ENCODE peak calls at places on chromosomes 12 and 14, in four cellular contexts. One of them, this sample, is unnamed.

GRCh38 chr12:24499151-24500146 is 449.5 kb downstream of the BCAT1 start:
- DNase-seq in brain microvascular endothelial cell: peak; percentile 42
- DNase-seq in HCT116: no peak
- DNase-seq in aorta: no peak
- DNase-seq in this sample: no peak

GRCh38 chr12:59030415-59030814 is 110.1 kb upstream of the LRIG3 start:
- DNase-seq in brain microvascular endothelial cell: no peak
- DNase-seq in HCT116: no peak
- DNase-seq in aorta: no peak
- DNase-seq in this sample: no peak

GRCh38 chr12:104456950-104457745 is 400 bp downstream of the CHST11 start:
- DNase-seq in brain microvascular endothelial cell: peak; percentile 73
- DNase-seq in HCT116: no peak
- DNase-seq in aorta: peak; percentile 82
- DNase-seq in this sample: peak; percentile 65

GRCh38 chr12:43406797-43407196 is 145.2 kb downstream of the ADAMTS20 start:
- DNase-seq in brain microvascular endothelial cell: no peak
- DNase-seq in HCT116: no peak
- DNase-seq in aorta: no peak
- DNase-seq in this sample: no peak

GRCh38 chr12:52242442-52243263 is 9.6 kb downstream of the KRT7 start:
- DNase-seq in brain microvascular endothelial cell: no peak
- DNase-seq in HCT116: no peak
- DNase-seq in aorta: no peak
- DNase-seq in this sample: no peak

GRCh38 chr14:68518180-68518579 is 274.7 kb downstream of the ZFP36L1 start:
- DNase-seq in brain microvascular endothelial cell: no peak
- DNase-seq in HCT116: no peak
- DNase-seq in aorta: no peak
- DNase-seq in this sample: no peak

GRCh38 chr12:57452181-57452936 is 2.7 kb upstream of the INHBE start:
- DNase-seq in brain microvascular endothelial cell: peak; percentile 84
- DNase-seq in HCT116: no peak
- DNase-seq in aorta: peak; percentile 70
- DNase-seq in this sample: no peak

GRCh38 chr14:75418779-75419768 is 8.7 kb upstream of the JDP2 start:
- DNase-seq in brain microvascular endothelial cell: no peak
- DNase-seq in HCT116: peak; percentile 58
- DNase-seq in aorta: no peak
- DNase-seq in this sample: no peak

GRCh38 chr14:34170891-34171290 is 220.0 kb upstream of the EGLN3 start:
- DNase-seq in brain microvascular endothelial cell: no peak
- DNase-seq in HCT116: no peak
- DNase-seq in aorta: no peak
- DNase-seq in this sample: no peak

GRCh38 chr14:91263329-91263728 is 18.8 kb upstream of the GPR68 start:
- DNase-seq in brain microvascular endothelial cell: no peak
- DNase-seq in HCT116: no peak
- DNase-seq in aorta: no peak
- DNase-seq in this sample: no peak

GRCh38 chr14:91261986-91262549 is 17.6 kb upstream of the GPR68 start:
- DNase-seq in brain microvascular endothelial cell: no peak
- DNase-seq in HCT116: no peak
- DNase-seq in aorta: no peak
- DNase-seq in this sample: no peak

GRCh38 chr14:91265404-91265803 is 20.9 kb upstream of the GPR68 start:
- DNase-seq in brain microvascular endothelial cell: no peak
- DNase-seq in HCT116: no peak
- DNase-seq in aorta: no peak
- DNase-seq in this sample: no peak

GRCh38 chr14:91261115-91261514 is 16.6 kb upstream of the GPR68 start:
- DNase-seq in brain microvascular endothelial cell: no peak
- DNase-seq in HCT116: no peak
- DNase-seq in aorta: no peak
- DNase-seq in this sample: no peak

DNA sequence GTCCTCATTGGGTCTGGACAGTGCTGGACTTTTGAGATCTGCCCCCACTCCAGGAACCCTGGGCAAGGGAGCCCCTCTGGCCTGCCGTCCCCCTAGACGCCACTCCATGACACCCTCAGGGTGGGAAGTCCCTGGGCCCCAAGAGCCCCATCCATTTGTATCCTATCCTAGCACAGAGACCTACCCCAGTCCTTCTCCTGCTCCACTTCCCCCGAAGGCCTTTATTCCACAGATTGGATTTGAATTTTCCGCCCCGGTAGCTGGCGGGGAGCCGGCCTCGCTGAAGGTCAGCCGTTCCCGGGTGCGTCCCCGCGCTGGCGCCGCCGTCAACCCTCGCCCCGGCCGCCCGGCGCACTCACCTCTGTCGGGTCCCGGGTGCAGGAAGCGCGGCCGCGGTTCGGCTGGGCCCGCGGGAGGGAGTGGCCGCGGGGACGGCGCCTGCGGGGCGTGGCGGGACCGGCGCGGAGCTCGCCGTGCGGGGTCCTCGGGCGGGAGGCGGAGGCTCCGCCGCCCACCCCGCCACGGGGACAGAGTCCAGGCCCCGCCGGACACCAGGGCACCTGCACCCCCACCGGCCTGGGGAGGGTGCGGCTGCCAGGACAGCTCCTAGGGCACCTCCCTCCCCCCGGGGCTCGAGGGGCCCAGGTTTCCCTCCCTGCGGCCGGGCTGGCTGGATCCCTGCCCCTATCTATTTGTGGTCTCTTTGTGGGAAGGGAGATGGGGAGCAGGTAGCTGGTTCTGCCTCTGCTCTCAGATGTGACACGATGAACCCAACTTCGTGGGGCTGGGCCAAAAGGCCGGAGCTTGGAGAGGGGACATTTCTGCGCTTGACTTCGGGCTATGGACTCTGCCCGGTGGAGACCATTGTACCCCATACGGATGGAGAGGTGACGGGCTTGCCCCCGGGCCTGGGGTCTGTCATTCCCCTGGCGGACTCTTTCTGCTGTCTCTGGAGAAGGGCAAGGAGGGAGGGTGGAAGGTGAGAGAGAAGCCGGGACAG is 19.9 kb upstream of the GPR68 start:
- DNase-seq in brain microvascular endothelial cell: no peak
- DNase-seq in HCT116: no peak
- DNase-seq in aorta: no peak
- DNase-seq in this sample: no peak
- H3K4me3 ChIP-seq in brain microvascular endothelial cell: peak overlapping the region; percentile 37
- H3K4me3 ChIP-seq in HCT116: no peak overlapping the region
- H3K4me3 ChIP-seq in aorta: peak overlapping the region; percentile 43
- H3K4me3 ChIP-seq in this sample: peak overlapping the region; percentile 21

GRCh38 chr12:31321565-31322228 is 4.3 kb downstream of the SINHCAF start:
- DNase-seq in brain microvascular endothelial cell: no peak
- DNase-seq in HCT116: no peak
- DNase-seq in aorta: no peak
- DNase-seq in this sample: no peak
- H3K4me3 ChIP-seq in brain microvascular endothelial cell: no peak overlapping the region
- H3K4me3 ChIP-seq in HCT116: no peak overlapping the region
- H3K4me3 ChIP-seq in aorta: no peak overlapping the region
- H3K4me3 ChIP-seq in this sample: peak overlapping the region; percentile 13

GRCh38 chr12:106582661-106583577 is at the start of gene RFX4:
- DNase-seq in brain microvascular endothelial cell: no peak
- DNase-seq in HCT116: no peak
- DNase-seq in aorta: no peak
- DNase-seq in this sample: no peak
- H3K4me3 ChIP-seq in brain microvascular endothelial cell: peak within 1 kb of the TSS; percentile 24
- H3K4me3 ChIP-seq in HCT116: no peak within 1 kb of the TSS
- H3K4me3 ChIP-seq in aorta: no peak within 1 kb of the TSS
- H3K4me3 ChIP-seq in this sample: peak within 1 kb of the TSS; percentile 20

GRCh38 chr12:127178039-127178438 is 1088.9 kb upstream of the TMEM132C start:
- DNase-seq in brain microvascular endothelial cell: no peak
- DNase-seq in HCT116: no peak
- DNase-seq in aorta: no peak
- DNase-seq in this sample: no peak
- H3K4me3 ChIP-seq in brain microvascular endothelial cell: no peak overlapping the region
- H3K4me3 ChIP-seq in HCT116: no peak overlapping the region
- H3K4me3 ChIP-seq in aorta: no peak overlapping the region
- H3K4me3 ChIP-seq in this sample: no peak overlapping the region

GRCh38 chr12:77060883-77061240 is 4.5 kb downstream of the E2F7 start:
- DNase-seq in brain microvascular endothelial cell: no peak
- DNase-seq in HCT116: no peak
- DNase-seq in aorta: no peak
- DNase-seq in this sample: no peak

GRCh38 chr12:77062846-77063461 is 2.4 kb downstream of the E2F7 start:
- DNase-seq in brain microvascular endothelial cell: peak; percentile 95
- DNase-seq in HCT116: no peak
- DNase-seq in aorta: no peak
- DNase-seq in this sample: no peak

GRCh38 chr12:77060136-77060882 is 5.1 kb downstream of the E2F7 start:
- DNase-seq in brain microvascular endothelial cell: no peak
- DNase-seq in HCT116: no peak
- DNase-seq in aorta: no peak
- DNase-seq in this sample: no peak

GRCh38 chr12:77064891-77065360 is 443 bp downstream of the E2F7 start:
- DNase-seq in brain microvascular endothelial cell: no peak
- DNase-seq in HCT116: no peak
- DNase-seq in aorta: no peak
- DNase-seq in this sample: no peak

GRCh38 chr12:77062396-77062795 is 3.0 kb downstream of the E2F7 start:
- DNase-seq in brain microvascular endothelial cell: no peak
- DNase-seq in HCT116: no peak
- DNase-seq in aorta: no peak
- DNase-seq in this sample: no peak
- H3K4me3 ChIP-seq in brain microvascular endothelial cell: peak overlapping the region; percentile 3
- H3K4me3 ChIP-seq in HCT116: no peak overlapping the region
- H3K4me3 ChIP-seq in aorta: peak overlapping the region; percentile 38
- H3K4me3 ChIP-seq in this sample: no peak overlapping the region

DNA sequence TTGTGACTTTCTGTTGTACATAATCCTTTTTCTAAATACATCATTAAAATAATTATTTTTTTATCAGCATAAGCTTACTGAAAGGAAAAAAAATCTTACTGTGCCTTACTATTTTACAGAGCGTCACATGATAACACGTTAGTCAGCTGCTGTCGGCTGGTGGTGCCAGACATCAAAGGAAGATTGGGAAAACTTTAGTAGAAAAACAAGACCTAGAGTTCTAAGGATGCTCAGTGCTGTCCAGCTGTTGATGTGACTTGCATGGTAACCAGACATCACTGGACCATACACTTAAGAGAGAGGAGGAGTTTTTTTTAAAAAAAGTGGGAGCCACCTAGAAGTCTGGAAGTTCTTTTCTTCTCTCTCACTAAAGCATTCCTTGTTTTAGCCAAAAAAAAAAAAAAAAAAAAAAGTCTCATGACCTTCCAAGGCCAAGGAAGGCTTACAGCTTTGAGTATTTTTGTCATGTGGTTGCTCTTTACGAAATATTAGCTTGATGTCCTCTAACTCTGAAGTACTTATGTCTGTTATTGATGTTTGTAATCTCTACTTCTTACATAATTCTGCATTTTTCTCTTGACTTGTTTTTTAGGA is 4.5 kb downstream of the RASSF8 start:
- DNase-seq in brain microvascular endothelial cell: no peak
- DNase-seq in HCT116: no peak
- DNase-seq in aorta: no peak
- DNase-seq in this sample: no peak
- H3K4me3 ChIP-seq in brain microvascular endothelial cell: no peak overlapping the region
- H3K4me3 ChIP-seq in HCT116: no peak overlapping the region
- H3K4me3 ChIP-seq in aorta: no peak overlapping the region
- H3K4me3 ChIP-seq in this sample: no peak overlapping the region

GRCh38 chr12:45670339-45671065 is 59.0 kb upstream of the ARID2 start:
- DNase-seq in brain microvascular endothelial cell: no peak
- DNase-seq in HCT116: no peak
- DNase-seq in aorta: no peak
- DNase-seq in this sample: no peak

GRCh38 chr12:45669762-45670161 is 59.7 kb upstream of the ARID2 start:
- DNase-seq in brain microvascular endothelial cell: no peak
- DNase-seq in HCT116: no peak
- DNase-seq in aorta: no peak
- DNase-seq in this sample: no peak

GRCh38 chr12:45668641-45669040 is 60.9 kb upstream of the ARID2 start:
- DNase-seq in brain microvascular endothelial cell: no peak
- DNase-seq in HCT116: no peak
- DNase-seq in aorta: no peak
- DNase-seq in this sample: no peak

GRCh38 chr12:45667761-45668160 is 61.7 kb upstream of the ARID2 start:
- DNase-seq in brain microvascular endothelial cell: no peak
- DNase-seq in HCT116: no peak
- DNase-seq in aorta: no peak
- DNase-seq in this sample: no peak

DNA sequence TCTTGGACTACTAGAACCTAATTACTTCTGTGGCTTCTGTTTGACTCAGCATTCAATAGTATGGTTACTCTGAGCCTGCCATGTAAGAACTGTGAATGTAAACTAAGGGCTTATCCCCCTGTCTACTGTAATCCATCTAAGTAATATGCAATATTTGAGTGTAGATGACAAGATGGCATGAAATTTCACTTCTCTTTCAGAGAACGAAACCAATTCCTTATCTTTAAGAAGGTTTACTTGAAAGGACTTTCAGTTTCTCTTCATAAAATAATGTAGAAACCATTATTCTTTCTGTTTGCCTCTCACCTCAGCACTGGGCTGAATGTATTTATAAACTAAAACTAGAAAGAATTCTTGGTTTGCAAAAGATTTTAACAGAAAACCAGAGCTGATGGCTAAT is 60.4 kb upstream of the ARID2 start:
- DNase-seq in brain microvascular endothelial cell: no peak
- DNase-seq in HCT116: no peak
- DNase-seq in aorta: no peak
- DNase-seq in this sample: no peak
- H3K4me3 ChIP-seq in brain microvascular endothelial cell: no peak overlapping the region
- H3K4me3 ChIP-seq in HCT116: no peak overlapping the region
- H3K4me3 ChIP-seq in aorta: no peak overlapping the region
- H3K4me3 ChIP-seq in this sample: no peak overlapping the region